ENCODE peak calls at places on chromosomes 4 and X, in ten cellular contexts. M, B, F, U, C, I, T, P, A and X are unnamed samples. For H3K4me1, the result is how much of the 10 kb centered on the place peaks cover.

GRCh38 chrX:34656842-34657780 is at the start of gene TMEM47:
- DNase-seq in M (peak), B (peak), F (no peak), U (peak), C (peak), I (peak), T (peak), P (peak), A (no peak), X (peak)

GRCh38 chrX:149540133-149540620 is 635 bp upstream of the EOLA1 start:
- DNase-seq in M (peak), B (peak), F (peak), U (peak), C (peak), I (peak), T (peak), P (peak), A (no peak), X (peak)

GRCh38 chr4:91829531-91829930 is 474.2 kb upstream of the GRID2 start:
- DNase-seq in M (no peak), B (no peak), F (no peak), U (no peak), C (no peak), I (no peak), T (no peak), P (no peak), A (no peak), X (no peak)

GRCh38 chr4:1667273-1667672 is 16.8 kb downstream of the FAM53A start:
- DNase-seq in M (no peak), B (no peak), F (no peak), U (no peak), C (no peak), I (no peak), T (no peak), P (no peak), A (no peak), X (no peak)

GRCh38 chr4:161496-162284 is 37.4 kb downstream of the ZNF718 start:
- DNase-seq in M (no peak), B (peak), F (no peak), U (no peak), C (no peak), I (peak), T (no peak), P (no peak), A (no peak), X (no peak)

GRCh38 chr4:158176108-158176507 is 3.3 kb upstream of the GASK1B start:
- DNase-seq in M (peak), B (peak), F (peak), U (no peak), C (no peak), I (no peak), T (peak), P (no peak), A (no peak), X (peak)

GRCh38 chrX:31580726-31581125 is 508.9 kb upstream of the FTHL17 start:
- DNase-seq in M (no peak), B (peak), F (no peak), U (no peak), C (no peak), I (no peak), T (no peak), P (peak), A (peak), X (no peak)

GRCh38 chr4:184978211-184978610 is 40.1 kb upstream of the HELT start:
- DNase-seq in M (no peak), B (peak), F (no peak), U (peak), C (no peak), I (no peak), T (peak), P (no peak), A (no peak), X (no peak)

GRCh38 chr4:129064717-129065116 is 28.6 kb downstream of the SCLT1 start:
- DNase-seq in M (no peak), B (peak), F (no peak), U (no peak), C (no peak), I (no peak), T (no peak), P (no peak), A (no peak), X (no peak)

GRCh38 chrX:132480581-132481203 is 8.1 kb downstream of the MBNL3 start:
- DNase-seq in M (peak), B (peak), F (no peak), U (no peak), C (no peak), I (no peak), T (peak), P (no peak), A (no peak), X (peak)

GRCh38 chr4:113467581-113467980 is 294.0 kb downstream of the CAMK2D start:
- DNase-seq in M (no peak), B (peak), F (no peak), U (no peak), C (no peak), I (no peak), T (no peak), P (no peak), A (no peak), X (no peak)
- H3K4me3 ChIP-seq in M (peak), B (peak), F (peak), U (no peak), C (no peak), I (no peak), T (no peak), P (no peak), A (peak), X (no peak)

DNA sequence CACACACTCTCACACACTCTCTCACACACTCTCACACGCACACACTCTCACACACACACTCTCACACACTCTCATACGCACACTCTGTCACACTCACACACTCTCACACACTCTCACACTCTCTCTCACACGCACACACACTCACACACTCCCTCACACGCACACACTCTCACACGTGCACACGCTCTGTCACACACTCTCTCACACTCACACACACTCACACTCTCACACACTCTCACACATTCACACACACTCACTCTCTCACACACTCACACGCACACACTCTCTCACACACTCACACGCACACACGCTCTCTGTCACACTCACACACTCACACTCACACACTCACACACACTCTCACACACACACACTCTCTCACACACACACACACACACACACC is 43.0 kb upstream of the DCTD start:
- DNase-seq in M (no peak), B (no peak), F (no peak), U (no peak), C (no peak), I (no peak), T (no peak), P (no peak), A (no peak), X (no peak)
- H3K27ac ChIP-seq in M (no peak), B (no peak), F (no peak), U (no peak), C (no peak), I (no peak), T (no peak), P (no peak), A (no peak), X (no peak)

GRCh38 chrX:45344597-45344996 is 143.9 kb upstream of the DIPK2B start:
- DNase-seq in M (no peak), B (peak), F (no peak), U (no peak), C (no peak), I (no peak), T (no peak), P (no peak), A (no peak), X (no peak)

GRCh38 chrX:45353462-45353861 is 152.8 kb upstream of the DIPK2B start:
- DNase-seq in M (no peak), B (peak), F (no peak), U (no peak), C (no peak), I (no peak), T (no peak), P (no peak), A (no peak), X (no peak)

GRCh38 chrX:45352588-45352987 is 151.9 kb upstream of the DIPK2B start:
- DNase-seq in M (no peak), B (peak), F (no peak), U (no peak), C (no peak), I (no peak), T (no peak), P (no peak), A (no peak), X (no peak)

GRCh38 chrX:45351478-45351877 is 150.8 kb upstream of the DIPK2B start:
- DNase-seq in M (no peak), B (peak), F (no peak), U (no peak), C (no peak), I (no peak), T (no peak), P (no peak), A (no peak), X (no peak)

GRCh38 chrX:45347877-45348675 is 147.4 kb upstream of the DIPK2B start:
- DNase-seq in M (no peak), B (peak), F (no peak), U (no peak), C (no peak), I (no peak), T (no peak), P (no peak), A (no peak), X (no peak)
- H3K4me1 ChIP-seq in M (under half), B (half or more), F (under half), U (under half), C (under half), I (under half), T (under half), P (under half), A (under half), X (under half)

DNA sequence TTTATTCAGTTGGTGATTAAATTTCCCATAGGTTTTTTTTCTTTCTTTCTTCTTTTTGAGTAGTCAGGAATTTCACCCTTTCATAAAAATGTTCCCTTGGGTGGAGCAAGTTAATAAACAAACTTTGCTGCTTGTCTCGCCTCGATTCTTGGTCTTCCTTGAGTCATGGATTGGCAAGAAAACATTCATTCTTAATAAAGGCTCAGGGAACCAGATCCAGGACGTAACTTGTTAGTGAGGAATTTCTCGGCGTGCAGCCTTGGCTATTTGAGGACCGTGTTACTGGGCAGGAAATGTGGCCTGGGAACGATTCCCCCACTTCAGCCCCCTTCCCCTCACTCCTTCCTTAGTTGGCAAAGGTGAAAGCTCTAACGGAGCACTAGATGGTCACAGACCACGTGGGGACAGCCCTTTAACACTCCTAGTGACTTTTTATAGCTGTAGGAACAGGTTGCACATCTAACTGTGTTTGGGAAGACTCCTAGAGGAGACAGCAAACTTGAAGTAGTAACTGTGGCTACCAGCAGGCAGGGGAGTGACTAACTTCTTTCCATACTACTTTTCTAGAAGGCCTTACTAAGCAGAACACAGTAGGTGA is 106.8 kb downstream of the UCHL1 start:
- DNase-seq in M (peak), B (peak), F (no peak), U (peak), C (no peak), I (peak), T (peak), P (peak), A (no peak), X (no peak)
- H3K4me3 ChIP-seq in M (peak), B (peak), F (no peak), U (no peak), C (no peak), I (peak), T (no peak), P (peak), A (no peak), X (peak)

GRCh38 chrX:17685026-17685425 is 52.3 kb upstream of the SCML1 start:
- DNase-seq in M (no peak), B (no peak), F (no peak), U (no peak), C (no peak), I (no peak), T (no peak), P (no peak), A (no peak), X (no peak)

GRCh38 chrX:17682259-17682658 is 55.0 kb upstream of the SCML1 start:
- DNase-seq in M (no peak), B (no peak), F (no peak), U (no peak), C (no peak), I (peak), T (no peak), P (no peak), A (no peak), X (no peak)

GRCh38 chrX:17689971-17690409 is 47.3 kb upstream of the SCML1 start:
- DNase-seq in M (no peak), B (peak), F (peak), U (peak), C (no peak), I (peak), T (peak), P (peak), A (no peak), X (no peak)

GRCh38 chrX:17692709-17693346 is 44.5 kb upstream of the SCML1 start:
- DNase-seq in M (no peak), B (peak), F (no peak), U (no peak), C (no peak), I (no peak), T (no peak), P (peak), A (no peak), X (no peak)

GRCh38 chrX:17687648-17688047 is 49.6 kb upstream of the SCML1 start:
- DNase-seq in M (no peak), B (no peak), F (no peak), U (no peak), C (no peak), I (no peak), T (no peak), P (no peak), A (no peak), X (no peak)
- H3K27ac ChIP-seq in M (no peak), B (no peak), F (no peak), U (no peak), C (no peak), I (no peak), T (no peak), P (no peak), A (no peak), X (no peak)